ENCODE peak calls at places on chromosomes 12 and 14, in nine cellular contexts. V is activated CD4-positive, alpha-beta T cell treated with anti-CD3 and anti-CD28 coated beads for 48 hours; M is cardiac fibroblast; Y is effector CD8-positive, alpha-beta T cell; E is stimulated activated CD4-positive, alpha-beta T cell treated with anti-CD3 and anti-CD28 coated beads, Interleukin-1b, Interleukin-23, amount 100 ng/mL, for 48 hours; T is HTR-8/SVneo; S is Right ventricle myocardium superior; N is activated T-cell treated with anti-CD3 and anti-CD28 coated beads for 1 hour; L is WTC11. K is an unnamed sample.

GRCh38 chr12:106296179-106296877 is 6.2 kb upstream of the TCP11L2 start:
- DNase-seq in V (no peak), M (peak), Y (no peak), E (no peak), T (peak), S (no peak), N (no peak), L (no peak), K (no peak)

GRCh38 chr12:6230321-6231110 is 30.3 kb downstream of the CD9 start:
- DNase-seq in V (peak), M (peak), Y (peak), E (peak), T (no peak), S (peak), N (peak), L (no peak), K (no peak)

GRCh38 chr14:55388160-55388559 is 23.5 kb downstream of the ATG14 start:
- DNase-seq in V (no peak), M (peak), Y (no peak), E (no peak), T (peak), S (no peak), N (no peak), L (no peak), K (no peak)

GRCh38 chr14:102029956-102030355 is 56.9 kb downstream of the HSP90AA1 start:
- DNase-seq in V (no peak), M (peak), Y (no peak), E (no peak), T (no peak), S (no peak), N (no peak), L (no peak), K (peak)

GRCh38 chr12:11652351-11653040 is 3.0 kb downstream of the ETV6 start:
- DNase-seq in V (peak), M (peak), Y (no peak), E (peak), T (no peak), S (peak), N (no peak), L (no peak), K (no peak)

GRCh38 chr14:104436047-104436531 is 143.5 kb upstream of the C14orf180 start:
- DNase-seq in V (no peak), M (peak), Y (no peak), E (no peak), T (no peak), S (peak), N (no peak), L (peak), K (no peak)

GRCh38 chr14:53955671-53956426 is 776 bp downstream of the BMP4 start:
- DNase-seq in V (peak), M (no peak), Y (no peak), E (no peak), T (no peak), S (peak), N (no peak), L (peak), K (no peak)

GRCh38 chr12:11713202-11713601 is 63.7 kb downstream of the ETV6 start:
- DNase-seq in V (no peak), M (no peak), Y (no peak), E (no peak), T (no peak), S (no peak), N (no peak), L (no peak), K (no peak)

GRCh38 chr12:6211421-6211869 is 11.2 kb downstream of the CD9 start:
- DNase-seq in V (no peak), M (no peak), Y (no peak), E (no peak), T (no peak), S (no peak), N (no peak), L (no peak), K (no peak)

GRCh38 chr14:77541905-77542304 is 43.3 kb upstream of the ISM2 start:
- DNase-seq in V (no peak), M (no peak), Y (no peak), E (no peak), T (no peak), S (no peak), N (no peak), L (no peak), K (no peak)

GRCh38 chr14:67650694-67651093 is 23.7 kb downstream of the VTI1B start:
- DNase-seq in V (no peak), M (peak), Y (no peak), E (no peak), T (no peak), S (no peak), N (no peak), L (no peak), K (no peak)

GRCh38 chr12:43540474-43540873 is 11.5 kb downstream of the ADAMTS20 start:
- DNase-seq in V (no peak), M (no peak), Y (no peak), E (no peak), T (no peak), S (no peak), N (no peak), L (no peak), K (no peak)

GRCh38 chr14:21525995-21526671 is at the start of gene SALL2:
- DNase-seq in V (peak), M (peak), Y (peak), E (peak), T (peak), S (peak), N (peak), L (peak), K (peak)

GRCh38 chr14:96197163-96197852 is 7.3 kb upstream of the BDKRB2 start:
- DNase-seq in V (no peak), M (no peak), Y (no peak), E (no peak), T (no peak), S (no peak), N (no peak), L (no peak), K (no peak)

GRCh38 chr14:92747701-92748258 is 647 bp downstream of the LGMN start:
- DNase-seq in V (no peak), M (peak), Y (no peak), E (no peak), T (no peak), S (no peak), N (no peak), L (no peak), K (no peak)

GRCh38 chr14:67623114-67623513 is 3.4 kb downstream of the ARG2 start:
- DNase-seq in V (no peak), M (peak), Y (no peak), E (no peak), T (no peak), S (no peak), N (no peak), L (no peak), K (no peak)

GRCh38 chr14:102050625-102051024 is 36.2 kb downstream of the HSP90AA1 start:
- DNase-seq in V (no peak), M (no peak), Y (no peak), E (no peak), T (no peak), S (no peak), N (no peak), L (no peak), K (no peak)

GRCh38 chr12:79848321-79848720 is 86.6 kb downstream of the PPP1R12A start:
- DNase-seq in V (no peak), M (peak), Y (no peak), E (no peak), T (no peak), S (no peak), N (no peak), L (no peak), K (no peak)

GRCh38 chr12:95549392-95550084 is 1.7 kb downstream of the USP44 start:
- DNase-seq in V (no peak), M (no peak), Y (no peak), E (no peak), T (no peak), S (no peak), N (no peak), L (peak), K (no peak)

GRCh38 chr12:88496429-88497190 is 83.7 kb downstream of the KITLG start:
- DNase-seq in V (no peak), M (peak), Y (no peak), E (no peak), T (no peak), S (no peak), N (no peak), L (no peak), K (no peak)

GRCh38 chr12:50050410-50051280 is 6.8 kb upstream of the ASIC1 start:
- DNase-seq in V (no peak), M (peak), Y (no peak), E (no peak), T (no peak), S (peak), N (no peak), L (peak), K (peak)

GRCh38 chr12:124002021-124002640 is 29.1 kb downstream of the ZNF664 start:
- DNase-seq in V (no peak), M (no peak), Y (no peak), E (no peak), T (no peak), S (no peak), N (no peak), L (no peak), K (no peak)

GRCh38 chr14:67186789-67187188 is 2.5 kb upstream of the GARIN2 start:
- DNase-seq in V (no peak), M (no peak), Y (no peak), E (no peak), T (no peak), S (no peak), N (no peak), L (no peak), K (no peak)

GRCh38 chr12:117842220-117842619 is 126.6 kb downstream of the KSR2 start:
- DNase-seq in V (no peak), M (no peak), Y (no peak), E (no peak), T (no peak), S (no peak), N (no peak), L (no peak), K (no peak)

GRCh38 chr12:26651566-26652188 is 181.3 kb downstream of the ITPR2 start:
- DNase-seq in V (peak), M (peak), Y (no peak), E (peak), T (peak), S (no peak), N (no peak), L (peak), K (peak)

GRCh38 chr14:84493779-84494178 is 1036.2 kb upstream of the FLRT2 start:
- DNase-seq in V (no peak), M (peak), Y (no peak), E (no peak), T (no peak), S (no peak), N (no peak), L (peak), K (peak)

GRCh38 chr12:76798864-76799263 is 34.9 kb downstream of the ZDHHC17 start:
- DNase-seq in V (no peak), M (no peak), Y (no peak), E (no peak), T (no peak), S (no peak), N (no peak), L (no peak), K (no peak)

GRCh38 chr14:54807881-54808280 is 94.7 kb downstream of the GCH1 start:
- DNase-seq in V (no peak), M (no peak), Y (no peak), E (no peak), T (no peak), S (no peak), N (no peak), L (no peak), K (no peak)

GRCh38 chr12:40312982-40313576 is 88.3 kb downstream of the LRRK2 start:
- DNase-seq in V (no peak), M (peak), Y (no peak), E (no peak), T (no peak), S (no peak), N (no peak), L (no peak), K (no peak)

GRCh38 chr12:57444744-57445143 is 10.2 kb downstream of the INHBC start:
- DNase-seq in V (no peak), M (no peak), Y (no peak), E (no peak), T (no peak), S (no peak), N (no peak), L (no peak), K (no peak)

GRCh38 chr14:22319526-22320352 is 269.3 kb downstream of the DAD1 start:
- DNase-seq in V (peak), M (peak), Y (no peak), E (no peak), T (no peak), S (no peak), N (no peak), L (peak), K (peak)

GRCh38 chr12:886206-886605 is 63.3 kb downstream of the RAD52 start:
- DNase-seq in V (no peak), M (no peak), Y (no peak), E (no peak), T (no peak), S (no peak), N (no peak), L (no peak), K (no peak)

GRCh38 chr12:127411141-127411915 is 855.6 kb upstream of the TMEM132C start:
- DNase-seq in V (no peak), M (no peak), Y (no peak), E (no peak), T (no peak), S (no peak), N (no peak), L (no peak), K (no peak)

GRCh38 chr14:101476258-101476930 is 84.9 kb upstream of the DIO3 start:
- DNase-seq in V (no peak), M (no peak), Y (no peak), E (no peak), T (no peak), S (no peak), N (no peak), L (no peak), K (no peak)

GRCh38 chr12:60259241-60259640 is 663.4 kb downstream of the SLC16A7 start:
- DNase-seq in V (no peak), M (no peak), Y (no peak), E (no peak), T (no peak), S (no peak), N (no peak), L (no peak), K (no peak)

GRCh38 chr12:5723711-5724252 is 221.3 kb downstream of the ANO2 start:
- DNase-seq in V (no peak), M (no peak), Y (no peak), E (no peak), T (no peak), S (no peak), N (no peak), L (no peak), K (no peak)